ENCODE peak calls at places on chromosomes 2 and 18, in four cellular contexts. M, X, T and U are unnamed samples.

GRCh38 chr2:190350371-190350770 is 7.0 kb downstream of the INPP1 start:
- DNase-seq in M (no peak), X (no peak), T (no peak), U (no peak)

GRCh38 chr2:234863043-234863934 is 88.5 kb upstream of the SH3BP4 start:
- DNase-seq in M (peak), X (peak), T (peak), U (peak)

GRCh38 chr18:6205706-6206105 is 209.0 kb downstream of the L3MBTL4 start:
- DNase-seq in M (peak), X (no peak), T (no peak), U (no peak)

GRCh38 chr2:62672601-62673000 is 32.9 kb upstream of the EHBP1 start:
- DNase-seq in M (peak), X (no peak), T (no peak), U (no peak)

GRCh38 chr2:85106489-85107180 is 26.6 kb upstream of the TCF7L1 start:
- DNase-seq in M (peak), X (no peak), T (no peak), U (no peak)

GRCh38 chr18:61546598-61546997 is 213.4 kb downstream of the CDH20 start:
- DNase-seq in M (peak), X (no peak), T (no peak), U (no peak)

GRCh38 chr18:45167631-45168225 is 447.5 kb upstream of the SLC14A2 start:
- DNase-seq in M (peak), X (no peak), T (no peak), U (no peak)

GRCh38 chr2:18991177-18992168 is 366.9 kb downstream of the OSR1 start:
- DNase-seq in M (peak), X (no peak), T (peak), U (peak)

GRCh38 chr18:76564117-76564516 is 69.1 kb upstream of the ZNF516 start:
- DNase-seq in M (peak), X (no peak), T (no peak), U (no peak)

GRCh38 chr2:209307161-209308001 is 116.5 kb upstream of the MAP2 start:
- DNase-seq in M (no peak), X (no peak), T (no peak), U (no peak)

GRCh38 chr2:147712051-147712450 is 132.8 kb upstream of the ACVR2A start:
- DNase-seq in M (no peak), X (no peak), T (no peak), U (no peak)

GRCh38 chr2:130370490-130370889 is 14.6 kb downstream of the PTPN18 start:
- DNase-seq in M (no peak), X (no peak), T (no peak), U (no peak)

GRCh38 chr2:85628658-85629057 is 12.7 kb downstream of the USP39 start:
- DNase-seq in M (no peak), X (no peak), T (no peak), U (no peak)

DNA sequence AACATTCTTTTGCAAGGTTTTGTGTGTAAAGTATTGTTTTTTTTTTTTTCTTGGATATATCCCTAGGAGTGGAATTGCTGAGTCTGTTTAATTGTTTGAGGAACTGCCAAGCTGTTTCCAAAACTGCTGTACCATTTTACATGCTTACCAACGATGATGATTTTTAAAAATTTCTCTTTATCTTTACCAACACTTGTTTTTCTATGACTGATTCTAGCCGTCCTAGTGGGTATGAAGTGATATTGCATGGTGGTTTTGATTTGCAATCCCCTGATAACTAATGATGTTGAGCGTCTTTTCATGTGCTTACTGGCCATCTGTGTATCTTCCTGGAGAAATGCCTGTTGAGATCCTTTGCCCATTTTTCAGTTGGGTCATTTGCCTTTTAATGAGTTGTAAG is 8.8 kb upstream of the AOX1 start:
- DNase-seq in M (no peak), X (no peak), T (no peak), U (no peak)
- TF ChIP-seq CTCF in M (peak), X (no peak), T (no peak), U (no peak)

DNA sequence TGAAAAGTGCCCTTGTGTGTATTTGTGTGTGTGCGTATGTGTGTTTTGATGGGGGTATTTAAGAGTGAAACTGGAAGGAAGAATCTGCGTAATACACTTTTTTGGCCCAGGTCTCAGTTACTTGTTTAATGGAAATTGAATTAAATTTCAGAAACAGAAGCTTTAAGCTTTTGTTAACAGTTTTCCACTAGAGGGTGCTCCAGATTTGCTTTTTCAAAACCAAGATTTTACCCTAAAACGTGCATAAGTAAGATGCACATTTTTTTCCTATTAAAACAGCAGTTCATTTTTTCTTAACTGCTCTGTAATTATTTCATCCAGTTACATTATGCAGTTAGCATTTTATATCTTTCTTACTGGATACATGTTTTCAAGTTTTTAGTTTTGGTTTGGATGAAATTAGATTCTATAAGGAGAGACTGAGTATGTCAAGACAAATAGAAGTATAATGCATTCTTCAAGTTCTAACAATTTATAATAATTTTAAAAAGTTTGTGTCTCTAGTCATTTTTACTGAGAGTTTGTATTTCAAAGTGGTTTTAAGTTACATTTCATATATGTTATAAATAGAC is 97.2 kb downstream of the PIK3C3 start:
- DNase-seq in M (peak), X (no peak), T (no peak), U (no peak)
- TF ChIP-seq CTCF in M (peak), X (peak), T (no peak), U (no peak)

DNA sequence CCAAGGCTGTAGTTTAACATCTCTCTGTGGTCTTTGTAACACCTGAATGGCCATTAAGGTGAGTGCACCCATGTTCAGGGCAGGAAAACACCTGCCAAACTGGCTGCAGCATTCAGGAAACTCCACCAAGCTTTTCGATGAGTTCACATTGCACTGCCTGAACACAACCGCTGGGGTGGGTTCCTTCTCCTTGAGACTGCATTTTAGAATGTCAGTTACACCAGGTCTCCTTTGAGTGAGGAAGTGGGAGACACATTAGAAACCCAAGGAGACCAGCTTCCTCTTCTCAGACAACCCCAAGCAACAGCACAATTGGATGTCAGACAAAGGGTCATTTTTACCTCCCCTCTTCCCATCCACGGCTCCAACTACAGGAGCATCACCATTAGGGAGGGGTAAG is 35.2 kb downstream of the CYRIA start:
- DNase-seq in M (no peak), X (no peak), T (no peak), U (no peak)
- TF ChIP-seq CTCF in M (no peak), X (no peak), T (peak), U (no peak)

DNA sequence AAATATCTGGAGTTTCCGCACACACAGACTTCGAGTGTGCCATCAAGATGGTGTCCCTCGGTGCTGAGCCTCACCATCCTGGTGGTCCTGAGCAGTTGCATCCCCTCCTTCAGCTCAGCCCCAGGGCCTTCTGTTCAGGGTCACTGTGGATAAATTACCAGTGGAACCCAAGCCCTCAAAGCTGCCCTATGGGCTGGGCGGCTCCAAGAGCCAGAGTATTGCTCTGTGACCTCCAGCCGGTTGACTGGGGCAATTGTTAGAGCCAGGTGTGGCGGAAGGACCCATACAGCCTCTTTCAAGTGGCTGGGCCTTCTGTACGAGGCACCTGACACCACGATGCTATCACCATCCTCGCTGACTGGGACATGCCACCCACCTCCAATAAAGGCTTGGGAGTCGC is 215.5 kb downstream of the GBX2 start:
- DNase-seq in M (no peak), X (no peak), T (no peak), U (no peak)
- TF ChIP-seq CTCF in M (no peak), X (no peak), T (no peak), U (no peak)

DNA sequence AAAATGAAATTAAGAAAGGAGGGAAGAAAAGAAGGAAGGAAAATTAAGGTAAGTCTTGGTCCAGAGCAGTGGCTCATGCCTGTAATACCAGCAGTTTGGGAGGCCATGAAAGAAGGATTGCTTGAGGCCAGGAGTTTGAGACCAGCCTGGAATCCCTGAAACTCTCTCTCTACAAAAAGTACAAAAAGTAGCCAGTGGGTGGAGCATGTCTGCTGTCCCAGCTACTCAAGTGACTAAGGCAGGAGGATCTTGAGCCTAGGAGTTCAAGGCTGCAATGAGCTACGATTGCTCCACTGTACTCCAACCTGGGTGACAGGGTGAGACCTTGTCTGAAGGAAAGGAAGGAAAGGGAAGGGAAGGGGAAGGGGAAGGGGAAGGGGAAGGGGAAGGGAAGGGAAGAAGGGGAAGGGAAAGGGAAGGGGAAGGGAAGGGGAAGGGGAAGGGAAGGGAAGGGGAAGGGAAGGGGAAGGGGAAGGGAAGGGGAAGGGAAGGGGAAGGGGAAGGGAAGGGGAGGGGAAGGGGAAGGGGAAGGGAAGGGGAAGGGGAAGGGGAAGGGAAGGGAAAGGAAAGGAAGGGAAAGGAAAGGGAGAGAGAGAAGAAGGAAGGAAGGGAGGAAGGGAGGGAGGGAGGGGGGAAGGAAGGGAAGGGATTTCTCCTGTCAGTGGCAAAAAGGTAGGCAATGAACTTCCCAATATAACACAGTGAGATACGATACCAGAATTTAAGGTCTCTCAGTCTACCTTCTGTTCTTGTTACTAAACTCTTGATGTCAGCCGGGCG is 412.8 kb downstream of the CMPK2 start:
- DNase-seq in M (no peak), X (no peak), T (no peak), U (no peak)
- TF ChIP-seq CTCF in M (no peak), X (peak), T (no peak), U (no peak)

GRCh38 chr18:24016643-24017042 is 2.1 kb downstream of the TTC39C start:
- DNase-seq in M (no peak), X (no peak), T (no peak), U (no peak)

GRCh38 chr18:24014986-24015896 is 687 bp downstream of the TTC39C start:
- DNase-seq in M (peak), X (no peak), T (peak), U (peak)

GRCh38 chr18:24015897-24016631 is 1.5 kb downstream of the TTC39C start:
- DNase-seq in M (no peak), X (no peak), T (no peak), U (no peak)

GRCh38 chr18:24013061-24013460 is 1.5 kb upstream of the TTC39C start:
- DNase-seq in M (no peak), X (no peak), T (no peak), U (no peak)

DNA sequence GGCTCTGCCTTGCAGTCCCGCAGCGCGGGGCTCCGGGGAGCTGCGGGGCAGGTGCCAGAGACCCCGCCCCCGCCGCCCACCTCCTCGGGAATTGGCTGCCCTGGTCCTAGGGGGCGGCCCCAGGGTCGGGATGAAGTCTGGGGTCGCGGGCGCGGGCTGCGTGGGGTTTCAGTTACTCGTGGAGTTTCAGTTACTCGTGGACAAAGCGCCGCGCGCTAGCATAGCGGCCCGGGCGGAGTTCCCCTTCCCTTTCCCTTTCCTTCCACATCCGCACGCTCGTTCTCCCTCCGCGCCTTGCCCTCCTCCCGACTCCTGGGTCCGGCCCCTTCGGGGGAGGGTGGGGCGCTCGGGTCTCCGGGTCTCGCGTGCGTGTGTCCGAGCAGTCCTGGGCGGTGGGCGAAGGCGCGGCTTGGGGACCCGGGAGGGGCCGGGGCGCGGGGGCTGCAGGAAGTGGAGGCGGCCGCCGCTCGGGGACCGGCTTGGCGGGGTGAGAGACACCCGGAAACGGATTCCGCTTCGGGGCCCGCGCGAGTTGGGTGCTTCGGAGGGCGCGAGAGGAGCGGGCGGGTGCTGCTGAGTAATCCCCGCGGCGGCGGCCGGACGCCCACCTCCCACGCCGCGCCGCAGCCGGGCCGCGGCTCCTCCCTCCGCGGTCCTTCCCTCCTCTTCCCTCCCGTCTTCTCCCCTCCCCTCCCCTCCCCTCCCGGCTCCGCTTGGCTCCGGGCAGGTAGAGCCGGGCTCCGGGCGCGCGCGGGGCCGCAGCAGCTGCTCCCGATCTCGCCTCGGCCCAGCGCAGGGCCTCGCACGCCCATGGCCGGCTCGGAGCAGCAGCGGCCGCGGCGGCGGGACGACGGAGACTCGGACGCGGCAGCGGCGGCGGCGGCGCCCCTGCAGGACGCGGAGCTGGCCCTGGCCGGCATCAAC is at the start of gene TTC39C:
- DNase-seq in M (peak), X (peak), T (peak), U (peak)
- TF ChIP-seq CTCF in M (no peak), X (no peak), T (no peak), U (no peak)

DNA sequence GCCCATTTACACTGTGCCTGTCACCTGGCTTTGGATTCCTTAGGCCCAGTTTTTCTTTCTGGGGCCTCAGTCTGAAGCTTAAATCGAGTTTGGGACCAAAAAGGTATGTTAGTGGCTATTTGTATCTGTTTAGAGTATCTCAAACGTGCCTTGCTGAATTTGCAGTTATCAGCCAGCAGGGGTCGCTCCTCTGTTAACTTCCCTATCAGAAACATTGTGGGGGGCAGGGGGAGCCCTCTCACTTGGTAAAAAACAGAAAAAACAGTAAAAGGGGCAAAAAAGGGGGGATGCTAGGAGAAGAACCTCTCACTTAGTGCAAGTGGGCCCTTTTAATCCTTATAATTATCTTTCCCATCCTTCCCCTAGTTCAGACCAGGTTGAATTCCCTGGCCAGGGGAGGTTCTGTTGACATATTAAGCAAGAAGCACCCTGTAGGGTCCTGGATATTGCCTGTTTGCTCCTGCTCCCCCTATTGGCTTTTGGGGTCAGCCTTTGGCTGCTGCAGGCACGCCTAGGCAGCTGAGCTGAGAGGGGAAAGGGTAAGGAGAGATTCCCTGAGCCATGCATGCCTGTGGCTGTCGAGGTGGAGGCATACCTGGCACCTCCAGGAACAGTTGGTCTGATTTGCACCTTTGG is 8.8 kb upstream of the IFIH1 start:
- DNase-seq in M (no peak), X (no peak), T (no peak), U (no peak)
- TF ChIP-seq CTCF in M (peak), X (peak), T (peak), U (peak)